ENCODE peak calls at places on chromosomes 13 and 19, in nine cellular contexts. D is left ventricle myocardium inferior; Q is heart right ventricle; Y is naive thymus-derived CD8-positive, alpha-beta T cell; C is fibroblast of the aortic adventitia; L is GM03348; W is activated CD4-positive, alpha-beta T cell treated with anti-CD3 and anti-CD28 coated beads, Interleukin-2, amount 50 U/mL, for 24 hours; V is nucleus accumbens; K is ecto neural progenitor cell. I is an unnamed sample.

GRCh38 chr13:84864341-84864740 is 934.9 kb downstream of the SLITRK6 start:
- DNase-seq in D (no peak), Q (no peak), Y (no peak), C (no peak), L (no peak), W (no peak), V (no peak), K (no peak), I (no peak)

GRCh38 chr19:17248011-17248776 is 2.5 kb upstream of the NR2F6 start:
- DNase-seq in D (no peak), Q (no peak), Y (no peak), C (no peak), L (no peak), W (no peak), V (no peak), K (peak; percentile 77), I (no peak)

GRCh38 chr13:97231832-97232201 is 9.7 kb downstream of the MBNL2 start:
- DNase-seq in D (no peak), Q (no peak), Y (no peak), C (peak; percentile 58), L (peak; percentile 61), W (no peak), V (no peak), K (no peak), I (no peak)

GRCh38 chr19:33622505-33622808 is 704 bp downstream of the CHST8 start:
- DNase-seq in D (no peak), Q (no peak), Y (no peak), C (no peak), L (peak; percentile 47), W (no peak), V (no peak), K (no peak), I (no peak)

GRCh38 chr19:45499196-45500180 is 1.2 kb downstream of the PPM1N start:
- DNase-seq in D (no peak), Q (peak; percentile 45), Y (peak; percentile 62), C (no peak), L (peak; percentile 36), W (no peak), V (peak; percentile 8), K (peak; percentile 83), I (no peak)

GRCh38 chr13:107767119-107767518 is 448.2 kb downstream of the LIG4 start:
- DNase-seq in D (no peak), Q (no peak), Y (no peak), C (no peak), L (no peak), W (no peak), V (no peak), K (no peak), I (no peak)

GRCh38 chr19:2271516-2272103 is 10.4 kb downstream of the PEAK3 start:
- DNase-seq in D (no peak), Q (no peak), Y (no peak), C (peak; percentile 71), L (peak; percentile 75), W (no peak), V (no peak), K (no peak), I (peak; percentile 83)

GRCh38 chr13:43669101-43669500 is 117.7 kb downstream of the ENOX1 start:
- DNase-seq in D (no peak), Q (no peak), Y (no peak), C (no peak), L (no peak), W (no peak), V (no peak), K (no peak), I (no peak)

GRCh38 chr19:4373601-4374441 is 26.5 kb downstream of the SH3GL1 start:
- DNase-seq in D (peak; percentile 55), Q (peak; percentile 65), Y (no peak), C (peak; percentile 53), L (peak; percentile 52), W (no peak), V (peak; percentile 79), K (no peak), I (peak; percentile 54)

I was measured in AG08395.